ENCODE peak calls at places on chromosome 17, in six cellular contexts. One of them, this sample, is unnamed.
A peak's percentile ranks its signal among the peaks of the same experiment; 100 is the strongest.

GRCh38 chr17:4532860-4533521 is 22.2 kb downstream of the MYBBP1A start:
- DNase-seq in H1: no peak
- DNase-seq in K562: no peak
- DNase-seq in HCT116: no peak
- DNase-seq in GM12878: no peak
- DNase-seq in HepG2: no peak
- DNase-seq in this sample: no peak

GRCh38 chr17:57676543-57676942 is 68.6 kb downstream of the CCDC182 start:
- DNase-seq in H1: no peak
- DNase-seq in K562: no peak
- DNase-seq in HCT116: no peak
- DNase-seq in GM12878: no peak
- DNase-seq in HepG2: no peak
- DNase-seq in this sample: no peak

GRCh38 chr17:61556224-61557188 is 34.5 kb downstream of the NACA2 start:
- DNase-seq in H1: no peak
- DNase-seq in K562: no peak
- DNase-seq in HCT116: no peak
- DNase-seq in GM12878: no peak
- DNase-seq in HepG2: no peak
- DNase-seq in this sample: no peak

GRCh38 chr17:44220211-44221071 is 966 bp upstream of the UBTF start:
- DNase-seq in H1: no peak
- DNase-seq in K562: peak; percentile 56
- DNase-seq in HCT116: no peak
- DNase-seq in GM12878: no peak
- DNase-seq in HepG2: no peak
- DNase-seq in this sample: no peak

GRCh38 chr17:38464723-38465419 is 36.6 kb downstream of the ARHGAP23 start:
- DNase-seq in H1: no peak
- DNase-seq in K562: peak; percentile 73
- DNase-seq in HCT116: peak; percentile 64
- DNase-seq in GM12878: no peak
- DNase-seq in HepG2: no peak
- DNase-seq in this sample: no peak

GRCh38 chr17:44673893-44674292 is 15.7 kb downstream of the CCDC43 start:
- DNase-seq in H1: no peak
- DNase-seq in K562: no peak
- DNase-seq in HCT116: no peak
- DNase-seq in GM12878: no peak
- DNase-seq in HepG2: no peak
- DNase-seq in this sample: no peak

GRCh38 chr17:1324201-1324750 is 44.8 kb downstream of the TRARG1 start:
- DNase-seq in H1: no peak
- DNase-seq in K562: peak; percentile 89
- DNase-seq in HCT116: no peak
- DNase-seq in GM12878: no peak
- DNase-seq in HepG2: no peak
- DNase-seq in this sample: peak; percentile 60

GRCh38 chr17:55726440-55726839 is 3.8 kb upstream of the TMEM100 start:
- DNase-seq in H1: no peak
- DNase-seq in K562: no peak
- DNase-seq in HCT116: no peak
- DNase-seq in GM12878: no peak
- DNase-seq in HepG2: no peak
- DNase-seq in this sample: no peak

GRCh38 chr17:37662358-37662757 is 19.1 kb upstream of the DDX52 start:
- DNase-seq in H1: no peak
- DNase-seq in K562: no peak
- DNase-seq in HCT116: no peak
- DNase-seq in GM12878: no peak
- DNase-seq in HepG2: no peak
- DNase-seq in this sample: no peak

GRCh38 chr17:82104797-82105416 is 6.9 kb upstream of the FASN start:
- DNase-seq in H1: no peak
- DNase-seq in K562: no peak
- DNase-seq in HCT116: no peak
- DNase-seq in GM12878: no peak
- DNase-seq in HepG2: no peak
- DNase-seq in this sample: no peak

GRCh38 chr17:45225964-45226530 is 4.4 kb downstream of the FMNL1 start:
- DNase-seq in H1: no peak
- DNase-seq in K562: peak; percentile 93
- DNase-seq in HCT116: no peak
- DNase-seq in GM12878: peak; percentile 95
- DNase-seq in HepG2: no peak
- DNase-seq in this sample: no peak

GRCh38 chr17:59361916-59362810 is 30.7 kb downstream of the YPEL2 start:
- DNase-seq in H1: no peak
- DNase-seq in K562: no peak
- DNase-seq in HCT116: no peak
- DNase-seq in GM12878: peak; percentile 86
- DNase-seq in HepG2: no peak
- DNase-seq in this sample: no peak

GRCh38 chr17:77373298-77374169 is 232.8 kb downstream of the SEC14L1 start:
- DNase-seq in H1: no peak
- DNase-seq in K562: peak; percentile 48
- DNase-seq in HCT116: no peak
- DNase-seq in GM12878: no peak
- DNase-seq in HepG2: no peak
- DNase-seq in this sample: no peak

GRCh38 chr17:4101127-4101798 is 41.6 kb downstream of the ZZEF1 start:
- DNase-seq in H1: no peak
- DNase-seq in K562: peak; percentile 65
- DNase-seq in HCT116: no peak
- DNase-seq in GM12878: peak; percentile 20
- DNase-seq in HepG2: no peak
- DNase-seq in this sample: no peak

GRCh38 chr17:71157297-71157696 is 963.5 kb upstream of the SOX9 start:
- DNase-seq in H1: no peak
- DNase-seq in K562: no peak
- DNase-seq in HCT116: no peak
- DNase-seq in GM12878: no peak
- DNase-seq in HepG2: no peak
- DNase-seq in this sample: no peak

GRCh38 chr17:71163813-71164122 is 957.1 kb upstream of the SOX9 start:
- DNase-seq in H1: no peak
- DNase-seq in K562: no peak
- DNase-seq in HCT116: no peak
- DNase-seq in GM12878: no peak
- DNase-seq in HepG2: no peak
- DNase-seq in this sample: no peak

GRCh38 chr17:71168083-71168741 is 952.6 kb upstream of the SOX9 start:
- DNase-seq in H1: no peak
- DNase-seq in K562: no peak
- DNase-seq in HCT116: no peak
- DNase-seq in GM12878: no peak
- DNase-seq in HepG2: no peak
- DNase-seq in this sample: no peak

DNA sequence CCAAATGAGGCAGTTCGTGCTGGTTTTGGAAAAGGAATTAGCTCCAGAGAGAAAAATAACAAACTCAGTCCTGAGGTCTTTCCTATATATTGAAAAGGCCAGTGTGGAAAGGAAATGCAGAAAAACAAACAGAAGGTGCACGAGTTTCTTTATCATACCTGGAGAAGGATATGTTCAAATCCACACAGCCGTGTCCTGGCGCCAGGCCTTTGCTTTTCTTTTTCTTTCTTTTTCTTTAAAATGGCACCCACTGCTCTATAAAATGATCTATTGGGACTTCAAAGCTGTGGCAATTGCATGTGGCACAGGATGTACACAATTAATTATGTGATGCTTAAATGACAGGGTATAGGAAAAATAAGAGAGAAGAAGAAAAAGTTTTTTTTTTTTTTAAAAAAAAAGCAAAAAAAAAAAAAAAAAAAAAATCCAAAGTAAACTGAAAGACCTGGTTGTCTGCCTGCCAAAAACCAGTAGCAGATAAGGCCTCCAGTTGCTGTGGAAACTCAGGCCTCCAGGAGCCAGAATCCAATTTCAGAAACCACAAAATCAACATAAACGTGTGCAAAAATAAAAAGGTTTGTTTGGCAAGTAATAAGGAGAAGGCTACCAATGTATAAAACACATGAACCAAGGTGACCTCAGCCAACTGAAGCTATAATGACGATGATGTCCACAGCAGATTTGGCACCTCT is 957.6 kb upstream of the SOX9 start:
- DNase-seq in H1: no peak
- DNase-seq in K562: no peak
- DNase-seq in HCT116: no peak
- DNase-seq in GM12878: no peak
- DNase-seq in HepG2: no peak
- DNase-seq in this sample: no peak
- TF ChIP-seq SIN3A in H1: no peak
- TF ChIP-seq SIN3A in K562: no peak
- TF ChIP-seq SIN3A in HCT116: no peak
- TF ChIP-seq SIN3A in GM12878: no peak
- TF ChIP-seq SIN3A in HepG2: no peak
- TF ChIP-seq SIN3A in this sample: no peak

GRCh38 chr17:17711708-17712141 is 30.5 kb downstream of the RAI1 start:
- DNase-seq in H1: no peak
- DNase-seq in K562: no peak
- DNase-seq in HCT116: no peak
- DNase-seq in GM12878: no peak
- DNase-seq in HepG2: peak; percentile 52
- DNase-seq in this sample: no peak

GRCh38 chr17:17710355-17710727 is 29.1 kb downstream of the RAI1 start:
- DNase-seq in H1: no peak
- DNase-seq in K562: no peak
- DNase-seq in HCT116: no peak
- DNase-seq in GM12878: no peak
- DNase-seq in HepG2: no peak
- DNase-seq in this sample: no peak

GRCh38 chr17:17712268-17712924 is 31.1 kb downstream of the RAI1 start:
- DNase-seq in H1: no peak
- DNase-seq in K562: no peak
- DNase-seq in HCT116: no peak
- DNase-seq in GM12878: peak; percentile 68
- DNase-seq in HepG2: no peak
- DNase-seq in this sample: no peak

GRCh38 chr17:17709815-17710321 is 28.6 kb downstream of the RAI1 start:
- DNase-seq in H1: no peak
- DNase-seq in K562: no peak
- DNase-seq in HCT116: no peak
- DNase-seq in GM12878: no peak
- DNase-seq in HepG2: no peak
- DNase-seq in this sample: no peak

GRCh38 chr17:17710728-17711541 is 29.7 kb downstream of the RAI1 start:
- DNase-seq in H1: no peak
- DNase-seq in K562: no peak
- DNase-seq in HCT116: peak; percentile 72
- DNase-seq in GM12878: no peak
- DNase-seq in HepG2: peak; percentile 94
- DNase-seq in this sample: no peak
- TF ChIP-seq POLR2AphosphoS5 in H1: no peak
- TF ChIP-seq POLR2AphosphoS5 in K562: no peak
- TF ChIP-seq POLR2AphosphoS5 in HCT116: peak; percentile 27
- TF ChIP-seq POLR2AphosphoS5 in GM12878: no peak
- TF ChIP-seq POLR2AphosphoS5 in HepG2: no peak
- TF ChIP-seq POLR2AphosphoS5 in this sample: peak; percentile 36

GRCh38 chr17:48522990-48523389 is 7.8 kb downstream of the HOXB1 start:
- DNase-seq in H1: no peak
- DNase-seq in K562: peak; percentile 58
- DNase-seq in HCT116: no peak
- DNase-seq in GM12878: no peak
- DNase-seq in HepG2: no peak
- DNase-seq in this sample: no peak
- TF ChIP-seq CTCF in H1: no peak
- TF ChIP-seq CTCF in K562: peak; percentile 57
- TF ChIP-seq CTCF in HCT116: no peak
- TF ChIP-seq CTCF in GM12878: no peak
- TF ChIP-seq CTCF in HepG2: no peak
- TF ChIP-seq CTCF in this sample: no peak

GRCh38 chr17:78661092-78661770 is 84.0 kb upstream of the DNAH17 start:
- DNase-seq in H1: no peak
- DNase-seq in K562: no peak
- DNase-seq in HCT116: no peak
- DNase-seq in GM12878: no peak
- DNase-seq in HepG2: no peak
- DNase-seq in this sample: no peak
- TF ChIP-seq SIN3A in H1: no peak
- TF ChIP-seq SIN3A in K562: no peak
- TF ChIP-seq SIN3A in HCT116: no peak
- TF ChIP-seq SIN3A in GM12878: no peak
- TF ChIP-seq SIN3A in HepG2: no peak
- TF ChIP-seq SIN3A in this sample: no peak

DNA sequence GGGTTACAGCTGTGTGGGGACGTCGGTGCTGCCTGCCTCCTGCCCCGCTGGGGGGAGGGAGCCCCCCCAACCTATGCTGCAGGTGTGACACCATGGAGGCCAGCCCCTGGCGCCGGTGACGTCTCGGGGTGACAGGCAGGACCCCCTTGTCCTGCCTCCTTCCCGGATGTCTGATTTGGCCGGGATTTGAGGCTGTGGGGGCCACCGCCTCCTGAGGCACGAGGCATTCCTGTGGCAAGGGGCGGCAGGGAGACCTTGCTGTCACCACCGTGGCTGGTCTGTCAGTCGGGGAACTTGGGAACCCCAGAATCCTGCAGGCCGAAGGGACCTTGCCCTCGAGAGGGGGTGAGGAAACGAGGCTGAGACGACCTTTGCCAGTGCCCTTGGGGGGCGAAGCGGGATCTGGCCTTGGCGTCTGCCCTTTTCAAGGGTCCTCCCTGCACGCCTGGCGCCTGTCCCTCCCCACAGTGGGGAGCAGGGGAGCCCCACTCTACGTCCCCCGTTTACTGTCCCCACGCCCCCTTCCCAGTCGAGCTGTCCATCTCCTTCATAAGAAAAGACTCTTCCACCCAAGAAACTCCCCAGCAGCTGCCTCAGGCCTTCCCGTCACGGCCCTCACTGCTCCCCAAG is 74.4 kb downstream of the METRNL start:
- DNase-seq in H1: no peak
- DNase-seq in K562: no peak
- DNase-seq in HCT116: no peak
- DNase-seq in GM12878: no peak
- DNase-seq in HepG2: no peak
- DNase-seq in this sample: no peak
- TF ChIP-seq POLR2AphosphoS5 in H1: no peak
- TF ChIP-seq POLR2AphosphoS5 in K562: no peak
- TF ChIP-seq POLR2AphosphoS5 in HCT116: no peak
- TF ChIP-seq POLR2AphosphoS5 in GM12878: no peak
- TF ChIP-seq POLR2AphosphoS5 in HepG2: no peak
- TF ChIP-seq POLR2AphosphoS5 in this sample: no peak

GRCh38 chr17:67200727-67201301 is 44.2 kb downstream of the HELZ start:
- DNase-seq in H1: no peak
- DNase-seq in K562: peak; percentile 19
- DNase-seq in HCT116: peak; percentile 18
- DNase-seq in GM12878: no peak
- DNase-seq in HepG2: peak; percentile 53
- DNase-seq in this sample: no peak
- TF ChIP-seq CTCF in H1: peak; percentile 30
- TF ChIP-seq CTCF in K562: peak; percentile 62
- TF ChIP-seq CTCF in HCT116: no peak
- TF ChIP-seq CTCF in GM12878: peak; percentile 9
- TF ChIP-seq CTCF in HepG2: peak; percentile 47
- TF ChIP-seq CTCF in this sample: peak; percentile 61